ENCODE peak calls at places on chromosomes 3 and 15, in six cellular contexts. S, F, U, D, Y and W are unnamed samples.

GRCh38 chr15:90914240-90915080 is 11.4 kb downstream of the MAN2A2 start:
- DNase-seq in Y (peak; percentile 25), D (no peak), F (no peak), S (no peak), U (no peak), W (no peak)

GRCh38 chr15:33243393-33243792 is 48.9 kb upstream of the FMN1 start:
- DNase-seq in Y (no peak), F (no peak), U (no peak), S (no peak), D (no peak), W (no peak)

GRCh38 chr3:186790261-186790981 is 7.0 kb downstream of the EIF4A2 start:
- DNase-seq in F (no peak), S (no peak), U (peak; percentile 28), D (no peak), Y (no peak), W (no peak)

GRCh38 chr3:16740531-16740930 is 135.3 kb upstream of the DAZL start:
- DNase-seq in S (no peak), F (no peak), D (no peak), Y (no peak), U (no peak), W (no peak)

GRCh38 chr3:97479740-97480139 is 284.8 kb upstream of the ARL6 start:
- DNase-seq in D (no peak), F (no peak), U (no peak), Y (no peak), S (no peak), W (no peak)

GRCh38 chr3:65348596-65348995 is 660.8 kb upstream of the ADAMTS9 start:
- DNase-seq in F (no peak), D (no peak), S (peak; percentile 50), U (no peak), Y (no peak), W (no peak)

GRCh38 chr3:126391631-126392030 is 3.1 kb upstream of the CFAP100 start:
- DNase-seq in U (no peak), S (no peak), D (peak; percentile 9), Y (no peak), F (no peak), W (no peak)

GRCh38 chr15:31308185-31308639 is 18.4 kb upstream of the KLF13 start:
- DNase-seq in F (no peak), S (no peak), Y (no peak), U (peak; percentile 72), D (no peak), W (no peak)

GRCh38 chr15:95401586-95401985 is 928.9 kb upstream of the NR2F2 start:
- DNase-seq in U (no peak), D (no peak), Y (no peak), S (no peak), F (no peak), W (no peak)

GRCh38 chr15:76150508-76150907 is 90.7 kb downstream of the TMEM266 start:
- DNase-seq in F (no peak), S (no peak), U (no peak), D (peak; percentile 69), Y (no peak), W (no peak)

GRCh38 chr3:32551087-32551486 is 19.6 kb downstream of the DYNC1LI1 start:
- DNase-seq in F (no peak), U (no peak), S (no peak), Y (no peak), D (no peak), W (no peak)

GRCh38 chr3:116483135-116483534 is 37.8 kb upstream of the LSAMP start:
- DNase-seq in S (no peak), U (no peak), Y (no peak), D (no peak), F (no peak), W (no peak)

GRCh38 chr3:127680790-127681189 is 8.0 kb downstream of the ABTB1 start:
- DNase-seq in F (peak; percentile 12), D (peak; percentile 20), Y (no peak), S (no peak), U (no peak), W (no peak)

GRCh38 chr15:34116620-34117019 is 14.7 kb downstream of the PGBD4 start:
- DNase-seq in D (no peak), Y (no peak), F (no peak), S (no peak), U (no peak), W (no peak)

GRCh38 chr15:71725215-71725955 is 85.0 kb upstream of the NR2E3 start:
- DNase-seq in S (no peak), Y (no peak), F (no peak), D (no peak), U (no peak), W (no peak)